ENCODE peak calls at places on chromosomes 4 and X, in four cellular contexts. A is cardiac muscle cell, B is BJ, C is prostate gland. J is an unnamed sample.

GRCh38 chr4:184782731-184783472 is 42.9 kb downstream of the ACSL1 start:
- DNase-seq in A (no peak), C (no peak), B (no peak), J (no peak)

GRCh38 chr4:142088906-142089305 is 452.5 kb downstream of the IL15 start:
- DNase-seq in C (no peak), A (peak; percentile 72), B (peak; percentile 18), J (no peak)

GRCh38 chr4:182876006-182876405 is 41.2 kb downstream of the DCTD start:
- DNase-seq in A (no peak), C (no peak), B (no peak), J (no peak)

GRCh38 chr4:26826721-26827120 is 33.9 kb upstream of the STIM2 start:
- DNase-seq in B (no peak), C (no peak), A (peak; percentile 68), J (no peak)

GRCh38 chr4:175671491-175671934 is 140.6 kb downstream of the GPM6A start:
- DNase-seq in A (no peak), C (no peak), B (no peak), J (peak; percentile 8)

GRCh38 chr4:14985161-14985560 is 17.1 kb upstream of the CPEB2 start:
- DNase-seq in B (no peak), C (no peak), A (peak; percentile 46), J (no peak)

GRCh38 chrX:131841496-131842410 is 181.3 kb upstream of the STK26 start:
- DNase-seq in B (no peak), A (peak; percentile 63), C (no peak), J (peak; percentile 19)

GRCh38 chrX:100980608-100981497 is 11.3 kb downstream of the ARL13A start:
- DNase-seq in A (peak; percentile 62), C (no peak), B (no peak), J (peak; percentile 16)

GRCh38 chr4:94390804-94391410 is 48.3 kb upstream of the HPGDS start:
- DNase-seq in B (no peak), A (peak; percentile 25), C (peak; percentile 46), J (peak; percentile 27)

GRCh38 chr4:147029296-147029695 is 83.6 kb upstream of the TTC29 start:
- DNase-seq in A (no peak), B (no peak), C (no peak), J (no peak)

GRCh38 chrX:106306391-106306947 is 138.4 kb downstream of the PWWP3B start:
- DNase-seq in C (no peak), A (no peak), B (no peak), J (no peak)

GRCh38 chrX:106302304-106302703 is 134.2 kb downstream of the PWWP3B start:
- DNase-seq in C (no peak), A (peak; percentile 40), B (no peak), J (no peak)

GRCh38 chrX:106300239-106300638 is 132.1 kb downstream of the PWWP3B start:
- DNase-seq in A (no peak), B (no peak), C (no peak), J (no peak)

DNA sequence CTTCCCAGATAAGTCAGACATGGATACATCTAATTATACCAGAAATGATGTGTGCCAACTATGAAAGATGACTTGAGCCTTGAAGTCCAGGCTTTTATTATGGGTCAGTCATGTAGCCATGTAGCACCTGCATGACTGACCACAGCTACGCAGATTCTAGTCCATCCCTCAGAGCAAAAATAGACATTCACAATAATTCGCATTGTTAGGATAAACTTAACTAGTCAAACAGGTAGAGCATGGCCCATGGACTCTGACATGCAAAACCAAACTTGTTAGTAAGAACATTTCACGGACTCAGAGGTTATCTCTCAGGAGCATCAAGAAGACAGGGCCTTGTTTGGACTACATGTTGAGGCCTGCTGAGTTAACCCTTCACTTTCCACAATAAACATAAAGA is 132.6 kb downstream of the PWWP3B start:
- DNase-seq in B (no peak), C (no peak), A (no peak), J (no peak)
- H3K4me3 ChIP-seq in B (no peak overlapping the region), C (no peak overlapping the region), A (no peak overlapping the region), J (no peak overlapping the region)

DNA sequence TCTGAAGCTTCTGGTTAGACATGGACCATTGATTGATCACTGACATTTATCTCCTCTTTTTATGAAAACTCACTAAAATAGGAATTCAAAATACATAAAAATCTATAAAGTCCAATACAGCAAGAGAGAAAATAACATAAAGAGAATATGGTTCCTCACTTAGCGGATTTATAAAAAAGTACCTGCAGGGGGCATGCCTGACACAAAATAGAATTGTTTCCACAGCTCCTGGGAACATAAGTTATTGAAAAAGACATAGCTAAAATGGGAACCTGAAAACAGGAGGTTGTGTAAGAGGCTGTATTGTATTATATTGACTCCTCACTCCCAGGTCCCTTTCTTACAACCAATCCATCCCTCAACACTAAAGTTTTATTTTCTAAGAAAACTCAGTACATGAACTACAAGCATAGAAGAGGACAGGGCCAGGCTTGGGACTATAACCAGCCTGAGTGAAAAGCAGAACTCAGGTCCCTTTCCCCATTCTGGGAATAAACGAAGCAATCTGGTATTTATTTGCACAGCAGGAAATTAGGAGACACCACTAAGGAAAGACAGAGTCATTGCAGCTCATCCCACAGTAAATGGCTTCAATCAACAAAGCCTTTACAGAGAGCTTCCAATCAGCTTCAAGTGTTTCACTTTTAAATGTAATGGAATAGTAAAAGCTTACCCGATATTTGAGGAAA is 121.1 kb upstream of the NDST4 start:
- DNase-seq in C (no peak), B (no peak), A (no peak), J (peak; percentile 6)
- TF ChIP-seq CTCF in C (no peak), B (no peak), A (no peak), J (peak; percentile 43)

GRCh38 chr4:98905297-98905696 is 23.6 kb downstream of the EIF4E start:
- DNase-seq in C (no peak), A (no peak), B (no peak), J (no peak)

GRCh38 chr4:98903561-98903960 is 25.4 kb downstream of the EIF4E start:
- DNase-seq in B (no peak), A (no peak), C (no peak), J (no peak)

GRCh38 chr4:98908182-98908581 is 20.8 kb downstream of the EIF4E start:
- DNase-seq in C (no peak), B (no peak), A (no peak), J (no peak)

GRCh38 chr4:98905834-98906233 is 23.1 kb downstream of the EIF4E start:
- DNase-seq in C (no peak), B (no peak), A (no peak), J (no peak)

DNA sequence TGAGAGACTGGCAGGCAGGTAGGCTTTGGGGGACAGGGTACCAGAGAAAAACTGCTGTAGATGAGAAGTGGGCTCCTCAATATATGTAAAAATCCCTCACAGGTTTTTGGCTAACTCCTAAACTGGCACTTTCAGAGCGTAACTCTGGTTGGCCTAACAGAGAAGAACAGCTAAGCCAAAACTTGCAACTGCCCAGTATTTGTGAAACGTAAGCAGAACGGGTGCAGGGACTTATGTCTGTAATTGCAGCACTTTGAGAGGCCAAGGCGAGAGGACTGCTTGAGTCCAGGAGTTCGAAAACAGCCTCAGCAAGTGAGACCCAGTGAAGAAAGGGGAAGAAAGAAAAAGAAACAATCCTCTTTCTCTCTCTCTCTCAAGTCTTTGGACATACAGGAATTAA is 25.0 kb downstream of the EIF4E start:
- DNase-seq in A (no peak), C (no peak), B (no peak), J (no peak)
- H3K36me3 ChIP-seq in A (peaks cover 12% of the 10 kb centered on the region), C (no peaks in the 10 kb centered on the region), B (no peaks in the 10 kb centered on the region), J (peaks cover 33% of the 10 kb centered on the region)

GRCh38 chrX:104255465-104255864 is 732 bp upstream of the ESX1 start:
- DNase-seq in B (no peak), A (no peak), C (no peak), J (no peak)

GRCh38 chrX:104254442-104255115 is at the start of gene ESX1:
- DNase-seq in B (no peak), A (peak; percentile 4), C (no peak), J (no peak)

GRCh38 chrX:104250470-104250869 is 4.3 kb downstream of the ESX1 start:
- DNase-seq in A (no peak), B (no peak), C (no peak), J (no peak)

DNA sequence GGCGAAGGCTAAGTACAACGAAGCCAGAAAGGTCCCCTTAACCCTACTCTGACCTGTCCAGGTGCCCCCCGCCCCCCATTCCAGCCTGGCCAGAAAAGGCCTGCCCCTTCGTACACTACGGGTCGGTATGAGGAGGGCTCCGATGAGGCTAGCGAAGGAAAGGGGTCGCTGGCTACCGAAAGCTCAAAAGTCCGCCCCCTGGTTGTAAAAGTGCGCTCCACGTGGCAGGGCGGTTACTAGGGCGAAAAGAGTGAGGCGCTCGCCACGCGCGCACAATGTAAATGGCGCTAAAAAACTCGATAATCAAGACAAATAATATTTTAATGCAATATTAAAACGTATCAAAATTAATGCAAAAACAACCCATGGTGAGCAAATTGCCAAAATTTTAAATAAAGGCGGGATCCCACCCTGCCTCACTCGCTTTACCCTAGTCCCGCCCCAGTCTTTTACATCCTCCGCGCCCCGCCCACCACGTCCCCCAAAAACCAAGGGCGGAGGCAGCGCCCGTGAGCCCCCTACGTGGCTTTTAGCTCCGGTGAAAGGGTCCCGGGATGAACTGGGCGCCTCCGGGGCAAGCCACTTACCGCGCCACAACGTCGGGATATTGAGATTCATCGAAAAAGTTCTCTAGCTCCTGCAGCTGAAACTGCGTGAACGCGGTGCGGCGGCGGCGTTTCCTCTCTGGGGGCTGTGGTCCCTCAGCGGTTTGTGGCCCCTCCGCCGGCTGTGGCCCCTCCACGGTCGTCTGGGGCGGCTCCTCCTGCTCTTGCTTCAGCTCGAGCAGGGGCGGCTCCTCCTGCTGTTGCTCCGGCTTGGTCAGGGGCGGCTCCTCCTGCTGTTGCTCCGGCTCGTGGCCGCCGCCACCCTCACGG is 929 bp downstream of the ESX1 start:
- DNase-seq in C (no peak), A (peak; percentile 2), B (no peak), J (no peak)
- H3K4me3 ChIP-seq in C (no peak overlapping the region), A (peak overlapping the region; percentile 16), B (no peak overlapping the region), J (no peak overlapping the region)

DNA sequence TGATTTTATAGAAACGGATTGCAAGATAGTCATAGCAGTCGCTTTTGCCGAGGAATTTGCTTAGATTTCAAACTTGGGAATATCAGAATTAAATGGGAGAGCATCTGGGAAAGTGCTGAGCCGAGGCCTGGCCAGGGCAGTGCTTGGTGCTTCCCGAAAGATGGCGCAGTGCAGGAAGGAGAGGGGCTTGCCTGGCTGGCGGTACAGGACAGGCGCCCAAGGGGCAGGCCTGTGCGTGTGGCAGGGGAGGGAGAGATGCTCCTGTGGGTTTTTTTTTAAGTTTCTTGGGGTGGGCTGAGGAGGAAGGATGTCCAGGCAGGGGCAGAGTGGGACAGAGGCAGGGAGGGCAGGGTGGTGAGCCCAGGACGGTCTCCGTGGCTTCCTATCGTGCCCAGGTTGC is 241.1 kb downstream of the AFAP1 start:
- DNase-seq in B (no peak), C (no peak), A (no peak), J (no peak)
- TF ChIP-seq CTCF in B (peak; percentile 35), C (no peak), A (peak; percentile 36), J (no peak)

GRCh38 chr4:84681488-84682274 is 98.8 kb downstream of the CDS1 start:
- DNase-seq in A (peak; percentile 73), C (no peak), B (peak; percentile 43), J (no peak)

GRCh38 chr4:84677093-84677492 is 94.2 kb downstream of the CDS1 start:
- DNase-seq in A (no peak), B (no peak), C (no peak), J (no peak)

GRCh38 chr4:84680956-84681355 is 98.0 kb downstream of the CDS1 start:
- DNase-seq in B (no peak), A (no peak), C (no peak), J (no peak)

GRCh38 chr4:84678976-84679744 is 96.2 kb downstream of the CDS1 start:
- DNase-seq in B (no peak), A (no peak), C (no peak), J (no peak)

DNA sequence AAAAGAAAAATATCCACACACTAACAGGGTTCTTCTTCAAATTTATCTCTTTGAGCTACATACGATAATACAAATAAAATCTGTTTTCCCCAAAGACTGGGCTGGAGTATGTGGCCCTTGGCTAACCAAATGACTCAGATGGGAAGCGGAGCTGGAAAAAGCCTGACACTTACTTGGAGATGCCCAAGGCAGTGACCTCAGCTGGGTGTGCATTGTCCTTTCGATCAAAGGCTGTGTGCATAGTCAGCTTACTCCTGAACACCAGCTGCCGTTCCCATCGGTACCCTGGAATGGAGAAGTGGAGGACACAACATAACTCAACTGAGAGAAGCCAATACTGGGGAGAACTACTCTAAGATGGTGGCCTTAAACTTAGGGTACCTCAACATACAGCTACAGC is 95.1 kb downstream of the CDS1 start:
- DNase-seq in A (no peak), B (no peak), C (no peak), J (no peak)
- H3K36me3 ChIP-seq in A (peaks cover 30% of the 10 kb centered on the region), B (peaks cover 21% of the 10 kb centered on the region), C (no peaks in the 10 kb centered on the region), J (peaks cover 34% of the 10 kb centered on the region)

J was measured in BE2C.